ENCODE peak calls at places on chromosomes 3 and 15, in five cellular contexts. Z, Y, J, Q and R are unnamed samples.

GRCh38 chr3:70631716-70632307 is 319.4 kb upstream of the MDFIC2 start:
- DNase-seq in Z (no peak), Y (no peak), J (no peak), Q (no peak), R (no peak)

GRCh38 chr3:101667331-101667730 is 9.6 kb downstream of the ZBTB11 start:
- DNase-seq in Z (no peak), Y (no peak), J (no peak), Q (no peak), R (no peak)

GRCh38 chr3:99355465-99355864 is 282.9 kb upstream of the COL8A1 start:
- DNase-seq in Z (no peak), Y (no peak), J (no peak), Q (no peak), R (no peak)

GRCh38 chr3:61702453-61702852 is 141.1 kb downstream of the PTPRG start:
- DNase-seq in Z (no peak), Y (no peak), J (no peak), Q (no peak), R (no peak)

GRCh38 chr3:100268156-100268555 is 7.4 kb downstream of the TBC1D23 start:
- DNase-seq in Z (no peak), Y (no peak), J (no peak), Q (peak), R (no peak)

GRCh38 chr3:190722181-190722905 is 140.2 kb downstream of the GMNC start:
- DNase-seq in Z (no peak), Y (no peak), J (no peak), Q (peak), R (no peak)

GRCh38 chr3:13657660-13658435 is 108.9 kb downstream of the FBLN2 start:
- DNase-seq in Z (peak), Y (peak), J (peak), Q (no peak), R (no peak)

GRCh38 chr3:188153498-188153948 is 434 bp upstream of the LPP start:
- DNase-seq in Z (peak), Y (peak), J (peak), Q (peak), R (no peak)

GRCh38 chr15:85380860-85381535 is 595 bp downstream of the AKAP13 start:
- DNase-seq in Z (peak), Y (peak), J (peak), Q (peak), R (peak)

GRCh38 chr15:31322486-31322885 is 4.1 kb upstream of the KLF13 start:
- DNase-seq in Z (no peak), Y (no peak), J (no peak), Q (no peak), R (no peak)

GRCh38 chr3:106945435-106945834 is 431.8 kb upstream of the CCDC54 start:
- DNase-seq in Z (no peak), Y (no peak), J (no peak), Q (no peak), R (no peak)

GRCh38 chr3:185145511-185145910 is 7.3 kb downstream of the C3orf70 start:
- DNase-seq in Z (no peak), Y (no peak), J (no peak), Q (no peak), R (no peak)

GRCh38 chr3:132205609-132206008 is 111.6 kb upstream of the ACP3 start:
- DNase-seq in Z (no peak), Y (no peak), J (no peak), Q (peak), R (no peak)